ENCODE peak calls at places on chromosomes 13 and 19, in six cellular contexts. I is PC-3, O is pancreas, P is neural crest cell, Z is lower lobe of right lung, V is left lung. F is an unnamed sample.

GRCh38 chr19:7748756-7749155 is 1.4 kb upstream of the CD209 start:
- DNase-seq in I (peak), O (no peak), P (no peak), Z (no peak), V (no peak), F (no peak)

GRCh38 chr13:67935655-67936054 is 705.5 kb upstream of the PCDH9 start:
- DNase-seq in I (no peak), O (no peak), P (no peak), Z (no peak), V (no peak), F (no peak)

GRCh38 chr19:8213827-8214672 is 4.9 kb downstream of the CERS4 start:
- DNase-seq in I (no peak), O (no peak), P (no peak), Z (no peak), V (no peak), F (no peak)

GRCh38 chr19:40322271-40322610 is 26.0 kb downstream of the C19orf47 start:
- DNase-seq in I (no peak), O (no peak), P (no peak), Z (no peak), V (no peak), F (no peak)

GRCh38 chr19:2330632-2331284 is 2.3 kb downstream of the SPPL2B start:
- DNase-seq in I (no peak), O (peak), P (no peak), Z (no peak), V (no peak), F (no peak)

GRCh38 chr19:5145521-5146511 is 176.9 kb downstream of the KDM4B start:
- DNase-seq in I (no peak), O (no peak), P (no peak), Z (peak), V (no peak), F (peak)

GRCh38 chr19:34793562-34793961 is 20.5 kb upstream of the ZNF599 start:
- DNase-seq in I (no peak), O (no peak), P (no peak), Z (no peak), V (no peak), F (no peak)

GRCh38 chr13:89755729-89756492 is 1591.6 kb upstream of the MIR17HG start:
- DNase-seq in I (no peak), O (no peak), P (no peak), Z (no peak), V (no peak), F (no peak)

GRCh38 chr13:113620036-113620435 is 35.5 kb downstream of the TFDP1 start:
- DNase-seq in I (no peak), O (no peak), P (no peak), Z (peak), V (peak), F (peak)

GRCh38 chr13:94640676-94641075 is 39.0 kb downstream of the GPR180 start:
- DNase-seq in I (peak), O (no peak), P (no peak), Z (no peak), V (no peak), F (no peak)

GRCh38 chr19:13627531-13627930 is 121.3 kb upstream of the CACNA1A start:
- DNase-seq in I (no peak), O (no peak), P (no peak), Z (no peak), V (no peak), F (no peak)

GRCh38 chr13:24274452-24274971 is 34.9 kb upstream of the C1QTNF9 start:
- DNase-seq in I (no peak), O (no peak), P (no peak), Z (no peak), V (peak), F (no peak)

GRCh38 chr13:79711631-79712030 is 230.7 kb downstream of the NDFIP2 start:
- DNase-seq in I (no peak), O (no peak), P (no peak), Z (no peak), V (no peak), F (no peak)

GRCh38 chr13:83780201-83780600 is 102.1 kb downstream of the SLITRK1 start:
- DNase-seq in I (peak), O (no peak), P (no peak), Z (no peak), V (no peak), F (no peak)

GRCh38 chr13:59208405-59209195 is 955.1 kb downstream of the DIAPH3 start:
- DNase-seq in I (no peak), O (no peak), P (no peak), Z (no peak), V (no peak), F (no peak)

GRCh38 chr13:114212096-114212495 is 22.6 kb upstream of the CDC16 start:
- DNase-seq in I (peak), O (no peak), P (no peak), Z (no peak), V (no peak), F (no peak)

GRCh38 chr13:24159921-24160324 is 597 bp upstream of the SPATA13 start:
- DNase-seq in I (peak), O (no peak), P (peak), Z (no peak), V (no peak), F (no peak)

GRCh38 chr13:25575562-25575961 is 203.8 kb downstream of the ATP8A2 start:
- DNase-seq in I (peak), O (no peak), P (no peak), Z (no peak), V (no peak), F (no peak)

GRCh38 chr13:73399347-73400216 is 340.8 kb downstream of the KLF5 start:
- DNase-seq in I (peak), O (no peak), P (no peak), Z (no peak), V (no peak), F (no peak)

GRCh38 chr19:5973867-5974635 is 3.9 kb downstream of the RANBP3 start:
- DNase-seq in I (no peak), O (no peak), P (no peak), Z (peak), V (no peak), F (no peak)

GRCh38 chr19:43983912-43984686 is at the start of gene ZNF155:
- DNase-seq in I (peak), O (peak), P (peak), Z (peak), V (peak), F (no peak)

GRCh38 chr13:79492313-79492798 is 11.4 kb downstream of the NDFIP2 start:
- DNase-seq in I (no peak), O (no peak), P (no peak), Z (no peak), V (no peak), F (no peak)

GRCh38 chr19:47561440-47562045 is 11.4 kb downstream of the ZNF541 start:
- DNase-seq in I (peak), O (no peak), P (no peak), Z (no peak), V (no peak), F (no peak)

GRCh38 chr19:33794578-33795369 is 1.9 kb upstream of the KCTD15 start:
- DNase-seq in I (no peak), O (no peak), P (no peak), Z (no peak), V (no peak), F (no peak)

GRCh38 chr19:58581227-58582141 is 8.3 kb upstream of the MZF1 start:
- DNase-seq in I (peak), O (peak), P (peak), Z (peak), V (peak), F (peak)

GRCh38 chr19:7869453-7869909 is 4.7 kb downstream of the PRR36 start:
- DNase-seq in I (peak), O (peak), P (peak), Z (peak), V (peak), F (peak)

GRCh38 chr13:28659611-28659970 is 661 bp downstream of the POMP start:
- DNase-seq in I (peak), O (no peak), P (no peak), Z (no peak), V (no peak), F (no peak)

GRCh38 chr13:25153736-25154135 is 18.4 kb downstream of the AMER2 start:
- DNase-seq in I (no peak), O (no peak), P (no peak), Z (no peak), V (no peak), F (no peak)

GRCh38 chr13:101626925-101627555 is 174.6 kb downstream of the ITGBL1 start:
- DNase-seq in I (peak), O (no peak), P (no peak), Z (no peak), V (no peak), F (no peak)

GRCh38 chr19:58577581-58578429 is 4.7 kb upstream of the MZF1 start:
- DNase-seq in I (no peak), O (no peak), P (no peak), Z (no peak), V (no peak), F (peak)

DNA sequence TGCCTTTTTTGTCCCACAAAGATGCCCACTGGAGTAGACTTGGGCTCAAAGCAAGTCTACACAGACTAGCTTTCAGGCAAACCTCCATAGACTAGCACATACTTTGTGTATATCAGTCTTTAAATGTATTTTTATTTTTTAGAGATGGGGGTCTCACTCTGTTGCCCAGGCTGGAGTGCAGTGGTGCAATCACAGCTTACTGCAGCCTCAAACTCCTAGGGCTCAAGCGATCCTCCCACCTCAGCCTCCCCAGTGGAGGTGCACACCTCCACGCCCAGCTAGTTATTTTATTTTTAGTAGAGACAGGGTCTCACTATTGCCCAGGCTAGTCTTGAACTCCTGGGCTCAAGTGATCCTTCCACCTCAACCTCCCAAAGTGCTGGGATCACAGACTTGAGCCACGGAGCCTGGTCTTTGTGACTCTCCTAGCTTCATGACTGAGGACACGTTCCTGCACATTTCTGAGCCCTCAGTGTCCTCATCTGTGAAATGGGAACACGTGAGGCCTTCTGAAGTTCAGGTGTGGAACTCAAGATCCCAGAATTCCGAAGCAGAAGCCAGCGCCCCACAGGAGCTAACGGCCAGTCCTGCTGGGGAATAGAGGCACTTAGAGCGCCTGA is 5.1 kb upstream of the TPM4 start:
- DNase-seq in I (no peak), O (no peak), P (no peak), Z (no peak), V (peak), F (no peak)
- TF ChIP-seq CTCF in I (no peak), O (no peak), P (no peak), Z (no peak), V (no peak), F (no peak)

GRCh38 chr13:44653261-44653660 is 77.1 kb upstream of the TSC22D1 start:
- DNase-seq in I (no peak), O (no peak), P (no peak), Z (no peak), V (no peak), F (no peak)

GRCh38 chr13:44649834-44650233 is 73.7 kb upstream of the TSC22D1 start:
- DNase-seq in I (no peak), O (no peak), P (no peak), Z (no peak), V (no peak), F (no peak)

GRCh38 chr13:44652223-44652622 is 76.1 kb upstream of the TSC22D1 start:
- DNase-seq in I (no peak), O (no peak), P (no peak), Z (no peak), V (no peak), F (no peak)

GRCh38 chr13:44651724-44652123 is 75.6 kb upstream of the TSC22D1 start:
- DNase-seq in I (no peak), O (no peak), P (no peak), Z (no peak), V (no peak), F (no peak)

GRCh38 chr13:44651209-44651608 is 75.1 kb upstream of the TSC22D1 start:
- DNase-seq in I (no peak), O (no peak), P (no peak), Z (no peak), V (no peak), F (no peak)
- TF ChIP-seq CTCF in I (no peak), O (no peak), P (no peak), Z (no peak), V (no peak), F (no peak)

DNA sequence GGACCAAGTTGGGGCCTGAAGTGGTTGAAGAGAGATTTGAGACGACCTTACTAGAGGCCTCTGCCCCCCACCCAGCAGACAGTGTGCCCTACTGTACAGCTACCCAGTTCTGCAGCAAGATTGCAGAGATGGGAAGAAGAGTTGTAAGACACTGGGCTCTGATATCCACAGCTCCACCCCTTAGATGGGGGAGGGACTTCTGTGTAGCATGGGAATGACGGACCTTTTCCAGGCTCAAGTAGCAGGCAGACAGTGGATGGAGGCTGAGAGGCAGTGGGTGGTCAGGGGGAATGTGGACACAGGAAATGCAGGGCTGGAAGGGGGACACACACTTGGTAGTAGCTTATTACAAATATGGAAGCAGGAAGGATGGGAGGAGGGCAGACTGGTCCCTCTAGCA is 13.0 kb downstream of the LRFN3 start:
- DNase-seq in I (no peak), O (no peak), P (no peak), Z (no peak), V (no peak), F (no peak)
- TF ChIP-seq CTCF in I (no peak), O (no peak), P (no peak), Z (no peak), V (no peak), F (no peak)

GRCh38 chr13:108193806-108194205 is 21.5 kb downstream of the LIG4 start:
- DNase-seq in I (peak), O (no peak), P (no peak), Z (no peak), V (no peak), F (no peak)
- TF ChIP-seq CTCF in I (no peak), O (no peak), P (no peak), Z (no peak), V (no peak), F (no peak)

GRCh38 chr19:38793186-38793585 is 4.2 kb downstream of the LGALS7B start:
- DNase-seq in I (peak), O (no peak), P (no peak), Z (no peak), V (no peak), F (no peak)

GRCh38 chr19:38795549-38795948 is 6.5 kb downstream of the LGALS7B start:
- DNase-seq in I (no peak), O (no peak), P (no peak), Z (no peak), V (no peak), F (no peak)

GRCh38 chr19:38793671-38794070 is 4.7 kb downstream of the LGALS7B start:
- DNase-seq in I (no peak), O (no peak), P (no peak), Z (no peak), V (no peak), F (no peak)

GRCh38 chr19:38796154-38796553 is 7.2 kb downstream of the LGALS7B start:
- DNase-seq in I (no peak), O (no peak), P (no peak), Z (no peak), V (no peak), F (no peak)

GRCh38 chr19:38792250-38793111 is 3.5 kb downstream of the LGALS7B start:
- DNase-seq in I (no peak), O (no peak), P (no peak), Z (peak), V (no peak), F (no peak)
- TF ChIP-seq CTCF in I (no peak), O (no peak), P (peak), Z (peak), V (no peak), F (no peak)

GRCh38 chr19:49440439-49441209 is 703 bp downstream of the SLC17A7 start:
- DNase-seq in I (no peak), O (no peak), P (no peak), Z (no peak), V (no peak), F (no peak)
- TF ChIP-seq CTCF in I (no peak), O (no peak), P (no peak), Z (no peak), V (no peak), F (no peak)

DNA sequence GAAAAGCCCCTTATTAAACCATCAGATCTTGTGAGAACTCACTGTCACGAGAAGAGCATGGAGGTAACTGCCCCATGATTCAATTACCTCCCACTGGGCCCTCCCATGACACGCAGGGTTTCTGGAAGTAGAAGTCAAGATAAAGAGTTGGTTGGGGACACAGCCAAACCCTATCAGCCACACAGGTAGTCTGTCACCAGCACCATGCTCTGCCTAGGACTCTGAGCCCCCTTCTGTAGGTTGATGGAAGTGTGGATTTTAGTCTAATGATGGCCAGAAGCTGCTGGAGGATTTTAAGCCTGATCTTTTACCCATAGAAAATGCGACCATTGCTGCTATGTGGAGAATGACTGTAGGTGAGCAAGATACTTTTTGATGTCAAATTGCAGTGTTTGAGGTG is 60.8 kb downstream of the ARHGEF7 start:
- DNase-seq in I (no peak), O (no peak), P (no peak), Z (no peak), V (no peak), F (no peak)
- TF ChIP-seq CTCF in I (no peak), O (no peak), P (no peak), Z (no peak), V (no peak), F (no peak)